ENCODE peak calls at places on chromosome 17, in seven cellular contexts. N, E, V, K, J, S and Y are unnamed samples.

GRCh38 chr17:5931611-5932010 is 138.6 kb upstream of the WSCD1 start:
- DNase-seq in N (no peak), E (no peak), V (no peak), K (no peak), J (no peak), S (no peak), Y (no peak)

GRCh38 chr17:61996916-61997605 is 68.0 kb downstream of the MED13 start:
- DNase-seq in N (no peak), E (no peak), V (no peak), K (no peak), J (no peak), S (no peak), Y (no peak)

GRCh38 chr17:77404812-77405581 is 264.2 kb downstream of the SEC14L1 start:
- DNase-seq in N (peak), E (peak), V (peak), K (no peak), J (no peak), S (peak), Y (no peak)

GRCh38 chr17:62696256-62696655 is 68.8 kb downstream of the MRC2 start:
- DNase-seq in N (no peak), E (no peak), V (no peak), K (no peak), J (peak), S (no peak), Y (no peak)

GRCh38 chr17:2580641-2581040 is 12.8 kb upstream of the PAFAH1B1 start:
- DNase-seq in N (no peak), E (no peak), V (no peak), K (no peak), J (no peak), S (no peak), Y (no peak)

GRCh38 chr17:1060991-1061390 is 64.1 kb downstream of the TIMM22 start:
- DNase-seq in N (peak), E (peak), V (peak), K (no peak), J (peak), S (peak), Y (no peak)

GRCh38 chr17:10844667-10845387 is 6.9 kb upstream of the PIRT start:
- DNase-seq in N (peak), E (peak), V (peak), K (no peak), J (peak), S (peak), Y (peak)

GRCh38 chr17:66526827-66527226 is 224.4 kb downstream of the PRKCA start:
- DNase-seq in N (no peak), E (no peak), V (no peak), K (peak), J (no peak), S (no peak), Y (no peak)

GRCh38 chr17:37786481-37786880 is 41.6 kb upstream of the HNF1B start:
- DNase-seq in N (no peak), E (no peak), V (no peak), K (no peak), J (no peak), S (no peak), Y (no peak)

GRCh38 chr17:19376799-19377198 is 1.5 kb upstream of the MAPK7 start:
- DNase-seq in N (no peak), E (no peak), V (peak), K (peak), J (no peak), S (no peak), Y (no peak)

GRCh38 chr17:34981538-34982241 is 1.4 kb downstream of the LIG3 start:
- DNase-seq in N (no peak), E (no peak), V (no peak), K (peak), J (no peak), S (no peak), Y (no peak)

GRCh38 chr17:5584383-5584951 is at the start of gene NLRP1:
- DNase-seq in N (peak), E (peak), V (peak), K (peak), J (peak), S (peak), Y (peak)

GRCh38 chr17:39147221-39148185 is 3.9 kb downstream of the PLXDC1 start:
- DNase-seq in N (no peak), E (no peak), V (no peak), K (no peak), J (no peak), S (no peak), Y (no peak)

GRCh38 chr17:29891131-29891530 is 38.9 kb downstream of the SSH2 start:
- DNase-seq in N (no peak), E (no peak), V (no peak), K (no peak), J (no peak), S (no peak), Y (no peak)

GRCh38 chr17:17416400-17417360 is 60.1 kb upstream of the MED9 start:
- DNase-seq in N (no peak), E (peak), V (peak), K (peak), J (no peak), S (no peak), Y (peak)

GRCh38 chr17:60231234-60231633 is 81.5 kb downstream of the CA4 start:
- DNase-seq in N (no peak), E (no peak), V (no peak), K (peak), J (no peak), S (no peak), Y (no peak)